ENCODE peak calls at places on chromosomes 12 and 14, in five cellular contexts. M is mesendoderm, U is mucosa of descending colon, D is thoracic aorta, Z is foreskin fibroblast. G is an unnamed sample.

GRCh38 chr12:95396849-95397498 is 77.0 kb upstream of the METAP2 start:
- DNase-seq in M (no peak), U (no peak), D (no peak), Z (peak; percentile 62), G (no peak)

GRCh38 chr12:22993639-22994038 is 368.7 kb downstream of the ETNK1 start:
- DNase-seq in M (peak; percentile 57), U (no peak), D (no peak), Z (no peak), G (no peak)

GRCh38 chr12:66013224-66013623 is 117.3 kb downstream of the LLPH start:
- DNase-seq in M (peak; percentile 3), U (no peak), D (no peak), Z (no peak), G (no peak)

GRCh38 chr12:93784339-93785086 is 107.3 kb downstream of the CRADD start:
- DNase-seq in M (peak; percentile 54), U (no peak), D (no peak), Z (peak; percentile 80), G (peak; percentile 39)

GRCh38 chr12:90250766-90251165 is 542.1 kb upstream of the ATP2B1 start:
- DNase-seq in M (no peak), U (no peak), D (no peak), Z (no peak), G (no peak)

GRCh38 chr12:103855896-103856657 is 15.0 kb upstream of the NT5DC3 start:
- DNase-seq in M (no peak), U (no peak), D (no peak), Z (no peak), G (no peak)

GRCh38 chr12:1919763-1920162 is 1.3 kb upstream of the CACNA2D4 start:
- DNase-seq in M (no peak), U (no peak), D (no peak), Z (no peak), G (no peak)

GRCh38 chr12:3049596-3050314 is 27.4 kb upstream of the TSPAN9 start:
- DNase-seq in M (no peak), U (no peak), D (no peak), Z (no peak), G (peak; percentile 16)

GRCh38 chr12:101338087-101338486 is 58.2 kb downstream of the UTP20 start:
- DNase-seq in M (no peak), U (no peak), D (no peak), Z (no peak), G (no peak)

GRCh38 chr14:23582906-23583760 is 4.5 kb upstream of the JPH4 start:
- DNase-seq in M (no peak), U (no peak), D (no peak), Z (no peak), G (no peak)

GRCh38 chr12:14272954-14273910 is 92.2 kb upstream of the ATF7IP start:
- DNase-seq in M (no peak), U (no peak), D (no peak), Z (no peak), G (no peak)

GRCh38 chr12:48750215-48750614 is 33.7 kb upstream of the CCNT1 start:
- DNase-seq in M (no peak), U (no peak), D (no peak), Z (peak; percentile 14), G (no peak)

GRCh38 chr12:91567100-91567485 is 384.5 kb upstream of the DCN start:
- DNase-seq in M (no peak), U (no peak), D (no peak), Z (peak; percentile 2), G (no peak)

GRCh38 chr14:95431199-95432145 is 85.0 kb downstream of the SYNE3 start:
- DNase-seq in M (peak; percentile 71), U (no peak), D (no peak), Z (no peak), G (no peak)

GRCh38 chr14:89138846-89139245 is 278.2 kb downstream of the FOXN3 start:
- DNase-seq in M (no peak), U (no peak), D (no peak), Z (no peak), G (no peak)

GRCh38 chr14:73591690-73592448 is at the start of gene ACOT4:
- DNase-seq in M (peak; percentile 27), U (peak; percentile 69), D (no peak), Z (peak; percentile 34), G (no peak)

GRCh38 chr14:52391866-52392600 is 77.9 kb downstream of the PTGER2 start:
- DNase-seq in M (no peak), U (no peak), D (no peak), Z (peak; percentile 85), G (peak; percentile 56)

GRCh38 chr12:39441963-39442894 is 691 bp downstream of the KIF21A start:
- DNase-seq in M (peak; percentile 54), U (peak; percentile 72), D (no peak), Z (peak; percentile 14), G (no peak)

GRCh38 chr14:92288994-92289393 is 34.0 kb upstream of the SLC24A4 start:
- DNase-seq in M (no peak), U (no peak), D (no peak), Z (no peak), G (no peak)

GRCh38 chr14:103099081-103099732 is 4.7 kb downstream of the EXOC3L4 start:
- DNase-seq in M (no peak), U (peak; percentile 42), D (no peak), Z (no peak), G (no peak)

GRCh38 chr12:7612851-7613250 is 52.9 kb downstream of the APOBEC1 start:
- DNase-seq in M (no peak), U (no peak), D (no peak), Z (no peak), G (no peak)

GRCh38 chr12:7609051-7609450 is 56.7 kb downstream of the APOBEC1 start:
- DNase-seq in M (no peak), U (no peak), D (no peak), Z (no peak), G (no peak)

GRCh38 chr12:7608184-7608911 is 57.4 kb downstream of the APOBEC1 start:
- DNase-seq in M (no peak), U (no peak), D (no peak), Z (no peak), G (no peak)

GRCh38 chr12:7605900-7606465 is 59.7 kb downstream of the APOBEC1 start:
- DNase-seq in M (no peak), U (no peak), D (no peak), Z (no peak), G (no peak)

GRCh38 chr12:7609480-7609879 is 56.2 kb downstream of the APOBEC1 start:
- DNase-seq in M (no peak), U (no peak), D (no peak), Z (peak; percentile 14), G (no peak)
- H3K4me3 ChIP-seq in M (no peak overlapping the region), U (no peak overlapping the region), D (peak overlapping the region; percentile 24), Z (no peak overlapping the region), G (no peak overlapping the region)

GRCh38 chr12:128970941-128971340 is 117.7 kb downstream of the GLT1D1 start:
- DNase-seq in M (no peak), U (no peak), D (no peak), Z (no peak), G (no peak)
- H3K4me3 ChIP-seq in M (no peak overlapping the region), U (no peak overlapping the region), D (no peak overlapping the region), Z (no peak overlapping the region), G (no peak overlapping the region)

DNA sequence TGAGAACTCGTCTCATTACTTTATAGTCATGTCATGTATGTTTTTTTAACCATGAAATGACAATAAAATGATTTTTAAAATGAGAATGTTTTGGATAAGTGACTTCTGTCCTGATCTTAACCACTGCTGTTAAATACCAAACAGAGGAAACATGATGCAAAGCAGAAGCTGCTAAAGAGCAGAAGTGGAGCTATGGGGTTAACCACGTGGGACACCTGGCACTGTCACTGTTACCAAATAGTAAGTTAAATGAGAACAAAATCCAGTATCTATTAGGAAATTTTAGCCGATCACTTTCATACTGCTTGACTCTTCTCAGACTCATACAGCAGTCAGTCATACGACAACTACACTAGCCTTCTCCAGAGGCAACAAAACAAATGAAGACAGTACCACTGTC is 82.4 kb downstream of the SCAF11 start:
- DNase-seq in M (no peak), U (no peak), D (no peak), Z (no peak), G (no peak)
- H3K4me3 ChIP-seq in M (no peak overlapping the region), U (no peak overlapping the region), D (no peak overlapping the region), Z (no peak overlapping the region), G (no peak overlapping the region)

DNA sequence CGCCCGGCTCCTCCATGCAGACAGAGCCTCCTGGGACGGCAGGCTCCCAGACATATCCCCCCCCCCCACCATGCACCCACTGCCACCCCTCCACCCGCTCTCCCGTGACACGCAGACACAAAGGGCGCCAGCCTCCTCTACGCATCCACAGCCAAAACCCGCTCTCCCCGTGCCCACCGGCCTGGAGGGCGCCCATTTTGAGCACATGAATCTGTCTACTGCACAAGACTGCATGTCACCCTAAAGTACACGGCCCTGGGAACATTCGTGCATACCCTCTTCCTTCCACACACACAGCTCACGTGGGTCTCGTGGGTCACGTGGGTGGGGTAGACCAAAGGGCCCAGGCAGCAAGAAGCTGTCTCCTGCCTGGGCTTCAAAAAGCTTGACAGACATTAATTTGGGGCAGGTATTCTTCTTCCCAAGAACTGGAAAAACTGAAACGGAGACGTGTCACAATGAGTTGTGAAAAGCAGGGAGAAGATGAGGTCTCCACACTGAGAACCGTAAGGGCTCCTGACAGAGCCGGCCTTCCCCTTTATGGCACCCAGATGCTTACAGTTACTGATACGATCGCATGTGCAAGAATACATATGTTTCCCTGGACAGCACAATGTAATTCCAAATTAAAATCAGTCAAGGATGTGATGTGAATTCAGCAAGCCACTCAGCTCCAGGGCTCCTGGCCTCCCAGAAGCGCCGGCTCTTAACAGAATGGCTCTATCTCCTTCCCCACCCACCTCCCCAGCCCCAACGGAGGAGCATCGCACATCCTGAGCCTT is 2.0 kb downstream of the TGFB3 start:
- DNase-seq in M (no peak), U (peak; percentile 54), D (no peak), Z (no peak), G (no peak)
- H3K4me3 ChIP-seq in M (no peak overlapping the region), U (no peak overlapping the region), D (peak overlapping the region; percentile 93), Z (peak overlapping the region; percentile 67), G (no peak overlapping the region)

GRCh38 chr14:56797003-56797568 is 13.2 kb downstream of the OTX2 start:
- DNase-seq in M (no peak), U (no peak), D (no peak), Z (no peak), G (no peak)

GRCh38 chr14:56799327-56799645 is 11.0 kb downstream of the OTX2 start:
- DNase-seq in M (no peak), U (no peak), D (no peak), Z (no peak), G (no peak)

GRCh38 chr14:56796259-56796658 is 14.0 kb downstream of the OTX2 start:
- DNase-seq in M (peak; percentile 69), U (no peak), D (no peak), Z (no peak), G (no peak)

GRCh38 chr14:56797569-56798446 is 12.5 kb downstream of the OTX2 start:
- DNase-seq in M (peak; percentile 77), U (no peak), D (no peak), Z (no peak), G (no peak)

GRCh38 chr14:56798447-56799326 is 11.6 kb downstream of the OTX2 start:
- DNase-seq in M (peak; percentile 95), U (no peak), D (no peak), Z (no peak), G (no peak)
- H3K4me3 ChIP-seq in M (peak overlapping the region; percentile 10), U (no peak overlapping the region), D (peak overlapping the region; percentile 59), Z (no peak overlapping the region), G (no peak overlapping the region)

G was measured in kidney epithelial cell.